ENCODE peak calls at places on chromosome 11, in seven cellular contexts. K is amniotic stem cell, Z is H9, X is endothelial cell, I is T-helper 1 cell, G is IMR-90, B is tibial nerve. M is an unnamed sample.

GRCh38 chr11:130473056-130473794 is 24.8 kb downstream of the ADAMTS15 start:
- DNase-seq in K (no peak), Z (no peak), X (no peak), I (no peak), G (no peak), B (no peak), M (peak)

GRCh38 chr11:93614111-93614784 is 47.2 kb upstream of the CEP295 start:
- DNase-seq in K (no peak), Z (peak), X (peak), I (no peak), G (no peak), B (no peak), M (no peak)

GRCh38 chr11:133955091-133955846 is 1.5 kb downstream of the IGSF9B start:
- DNase-seq in K (no peak), Z (no peak), X (no peak), I (no peak), G (no peak), B (no peak), M (no peak)

GRCh38 chr11:1564535-1565172 is 7.4 kb downstream of the DUSP8 start:
- DNase-seq in K (no peak), Z (peak), X (peak), I (no peak), G (peak), B (no peak), M (peak)

GRCh38 chr11:19673924-19674390 is 38.7 kb upstream of the NAV2 start:
- DNase-seq in K (no peak), Z (peak), X (no peak), I (no peak), G (no peak), B (peak), M (peak)

GRCh38 chr11:62804310-62805043 is 763 bp downstream of the NXF1 start:
- DNase-seq in K (no peak), Z (no peak), X (no peak), I (no peak), G (peak), B (no peak), M (no peak)

GRCh38 chr11:64858467-64859401 is 14.3 kb upstream of the CDC42BPG start:
- DNase-seq in K (no peak), Z (no peak), X (no peak), I (peak), G (no peak), B (no peak), M (no peak)

GRCh38 chr11:19025799-19026406 is 34.6 kb downstream of the MRGPRX2 start:
- DNase-seq in K (no peak), Z (no peak), X (no peak), I (no peak), G (peak), B (no peak), M (no peak)

GRCh38 chr11:34348919-34349318 is 8.9 kb downstream of the ABTB2 start:
- DNase-seq in K (no peak), Z (peak), X (no peak), I (no peak), G (peak), B (no peak), M (no peak)

GRCh38 chr11:8689726-8690255 is 7.2 kb downstream of the RPL27A start:
- DNase-seq in K (no peak), Z (peak), X (no peak), I (no peak), G (peak), B (no peak), M (no peak)

GRCh38 chr11:74134661-74135515 is 35.9 kb downstream of the C2CD3 start:
- DNase-seq in K (no peak), Z (no peak), X (no peak), I (no peak), G (peak), B (no peak), M (no peak)

GRCh38 chr11:2768471-2769408 is 68.9 kb upstream of the KCNQ1OT1 start:
- DNase-seq in K (peak), Z (no peak), X (peak), I (no peak), G (peak), B (peak), M (peak)

GRCh38 chr11:107043242-107043991 is 25.1 kb upstream of the GUCY1A2 start:
- DNase-seq in K (peak), Z (no peak), X (no peak), I (no peak), G (peak), B (no peak), M (no peak)

GRCh38 chr11:103624708-103625623 is 411.5 kb upstream of the DDI1 start:
- DNase-seq in K (peak), Z (no peak), X (no peak), I (no peak), G (peak), B (no peak), M (no peak)

GRCh38 chr11:81007046-81007445 is 1566.2 kb upstream of the TENM4 start:
- DNase-seq in K (no peak), Z (no peak), X (no peak), I (no peak), G (peak), B (no peak), M (no peak)

GRCh38 chr11:11284481-11284880 is 68.6 kb downstream of the CSNK2A3 start:
- DNase-seq in K (no peak), Z (no peak), X (no peak), I (no peak), G (no peak), B (no peak), M (no peak)

GRCh38 chr11:120630100-120630499 is 118.6 kb downstream of the GRIK4 start:
- DNase-seq in K (no peak), Z (no peak), X (no peak), I (no peak), G (no peak), B (no peak), M (no peak)

GRCh38 chr11:75673977-75674582 is 5.2 kb upstream of the MAP6 start:
- DNase-seq in K (no peak), Z (no peak), X (no peak), I (no peak), G (peak), B (no peak), M (no peak)

GRCh38 chr11:2419638-2420501 is 19.3 kb downstream of the TSSC4 start:
- DNase-seq in K (peak), Z (peak), X (peak), I (peak), G (peak), B (peak), M (peak)

GRCh38 chr11:31757245-31757835 is 53.8 kb downstream of the PAX6 start:
- DNase-seq in K (no peak), Z (no peak), X (no peak), I (no peak), G (no peak), B (no peak), M (no peak)

GRCh38 chr11:77470504-77470903 is 3.4 kb downstream of the PAK1 start:
- DNase-seq in K (no peak), Z (no peak), X (no peak), I (no peak), G (no peak), B (no peak), M (no peak)

GRCh38 chr11:1225386-1226225 is 2.7 kb downstream of the MUC5B start:
- DNase-seq in K (no peak), Z (peak), X (no peak), I (peak), G (no peak), B (no peak), M (no peak)

GRCh38 chr11:108632041-108632440 is 32.8 kb upstream of the DDX10 start:
- DNase-seq in K (no peak), Z (no peak), X (no peak), I (no peak), G (no peak), B (no peak), M (no peak)

GRCh38 chr11:125446279-125446678 is 49.8 kb downstream of the FEZ1 start:
- DNase-seq in K (no peak), Z (no peak), X (no peak), I (no peak), G (no peak), B (no peak), M (no peak)

GRCh38 chr11:134716582-134716981 is 304.5 kb upstream of the B3GAT1 start:
- DNase-seq in K (no peak), Z (no peak), X (no peak), I (no peak), G (no peak), B (no peak), M (no peak)

GRCh38 chr11:75346912-75347647 is 4.4 kb downstream of the ARRB1 start:
- DNase-seq in K (no peak), Z (peak), X (no peak), I (no peak), G (peak), B (no peak), M (no peak)

GRCh38 chr11:34105957-34106504 is 602 bp downstream of the NAT10 start:
- DNase-seq in K (no peak), Z (no peak), X (no peak), I (no peak), G (peak), B (no peak), M (no peak)

GRCh38 chr11:120179071-120179672 is 31.7 kb upstream of the OAF start:
- DNase-seq in K (no peak), Z (no peak), X (no peak), I (no peak), G (no peak), B (no peak), M (peak)

GRCh38 chr11:20731676-20732075 is 62.3 kb downstream of the NELL1 start:
- DNase-seq in K (no peak), Z (no peak), X (no peak), I (no peak), G (no peak), B (no peak), M (no peak)

GRCh38 chr11:83011333-83012167 is 60.1 kb downstream of the RAB30 start:
- DNase-seq in K (no peak), Z (no peak), X (no peak), I (no peak), G (no peak), B (no peak), M (no peak)

M was measured in ecto neural progenitor cell.